ENCODE peak calls at places on chromosomes 3 and 15, in six cellular contexts. A is A673, M is lower lobe of right lung, L is GM23248, G is upper lobe of right lung, T is spleen. I is an unnamed sample.

GRCh38 chr3:61924991-61925390 is 363.6 kb downstream of the PTPRG start:
- DNase-seq in M (no peak), G (no peak), T (no peak), L (no peak), A (no peak), I (no peak)

GRCh38 chr3:102514241-102514640 is 79.4 kb downstream of the ZPLD1 start:
- DNase-seq in L (no peak), T (no peak), M (no peak), G (no peak), A (peak; percentile 96), I (no peak)

GRCh38 chr3:43870844-43871626 is 180.3 kb downstream of the ABHD5 start:
- DNase-seq in A (no peak), G (no peak), T (no peak), L (no peak), M (no peak), I (peak; percentile 46)

GRCh38 chr3:175193815-175194518 is 334.8 kb downstream of the NAALADL2 start:
- DNase-seq in T (no peak), L (peak; percentile 78), G (no peak), M (no peak), A (no peak), I (no peak)

GRCh38 chr15:99249270-99249817 is at the start of gene TTC23:
- DNase-seq in M (no peak), A (peak; percentile 95), G (no peak), L (peak; percentile 90), T (no peak), I (peak; percentile 28)

GRCh38 chr15:43749690-43750345 is 3.6 kb downstream of the PDIA3 start:
- DNase-seq in G (no peak), L (peak; percentile 42), A (no peak), M (peak; percentile 51), T (peak; percentile 82), I (peak; percentile 60)

GRCh38 chr15:31215490-31216209 is 111.0 kb upstream of the KLF13 start:
- DNase-seq in M (peak; percentile 93), A (peak; percentile 74), T (peak; percentile 99), G (peak; percentile 95), L (peak; percentile 77), I (peak; percentile 96)

GRCh38 chr15:51801391-51801835 is 28.0 kb upstream of the TMOD3 start:
- DNase-seq in M (no peak), T (no peak), A (peak; percentile 43), L (peak; percentile 49), G (no peak), I (peak; percentile 29)

GRCh38 chr15:87623832-87624231 is 632.7 kb downstream of the NTRK3 start:
- DNase-seq in M (no peak), L (peak; percentile 13), A (peak; percentile 18), T (no peak), G (no peak), I (no peak)

GRCh38 chr15:60869851-60870250 is 359.3 kb downstream of the RORA start:
- DNase-seq in T (no peak), L (no peak), M (no peak), G (no peak), A (no peak), I (no peak)

GRCh38 chr3:197364410-197365071 is 66.1 kb upstream of the DLG1 start:
- DNase-seq in A (no peak), L (peak; percentile 30), T (no peak), M (no peak), G (peak; percentile 7), I (peak; percentile 56)

GRCh38 chr15:100250166-100250800 is 91.5 kb downstream of the ADAMTS17 start:
- DNase-seq in M (no peak), L (no peak), T (no peak), G (no peak), A (no peak), I (no peak)

GRCh38 chr3:47022540-47023161 is 43.2 kb downstream of the NBEAL2 start:
- DNase-seq in M (no peak), G (no peak), A (no peak), T (no peak), L (peak; percentile 40), I (peak; percentile 79)
- H3K4me3 ChIP-seq in M (no peak overlapping the region), G (no peak overlapping the region), A (no peak overlapping the region), T (no peak overlapping the region), L (no peak overlapping the region), I (no peak overlapping the region)

GRCh38 chr3:51679318-51679717 is 8.3 kb downstream of the TEX264 start:
- DNase-seq in L (no peak), G (no peak), T (peak; percentile 59), M (peak; percentile 16), A (no peak), I (no peak)
- H3K4me1 ChIP-seq in L (peaks cover 27% of the 10 kb centered on the region), G (peaks cover 31% of the 10 kb centered on the region), T (peaks cover 92% of the 10 kb centered on the region), M (peaks cover 40% of the 10 kb centered on the region), A (peaks cover 3% of the 10 kb centered on the region), I (no peaks in the 10 kb centered on the region)

GRCh38 chr15:55744026-55744655 is 1.2 kb upstream of the PRTG start:
- DNase-seq in M (no peak), T (no peak), A (no peak), G (no peak), L (no peak), I (peak; percentile 8)
- H3K4me3 ChIP-seq in M (peak overlapping the region; percentile 88), T (no peak overlapping the region), A (no peak overlapping the region), G (peak overlapping the region; percentile 77), L (no peak overlapping the region), I (no peak overlapping the region)

DNA sequence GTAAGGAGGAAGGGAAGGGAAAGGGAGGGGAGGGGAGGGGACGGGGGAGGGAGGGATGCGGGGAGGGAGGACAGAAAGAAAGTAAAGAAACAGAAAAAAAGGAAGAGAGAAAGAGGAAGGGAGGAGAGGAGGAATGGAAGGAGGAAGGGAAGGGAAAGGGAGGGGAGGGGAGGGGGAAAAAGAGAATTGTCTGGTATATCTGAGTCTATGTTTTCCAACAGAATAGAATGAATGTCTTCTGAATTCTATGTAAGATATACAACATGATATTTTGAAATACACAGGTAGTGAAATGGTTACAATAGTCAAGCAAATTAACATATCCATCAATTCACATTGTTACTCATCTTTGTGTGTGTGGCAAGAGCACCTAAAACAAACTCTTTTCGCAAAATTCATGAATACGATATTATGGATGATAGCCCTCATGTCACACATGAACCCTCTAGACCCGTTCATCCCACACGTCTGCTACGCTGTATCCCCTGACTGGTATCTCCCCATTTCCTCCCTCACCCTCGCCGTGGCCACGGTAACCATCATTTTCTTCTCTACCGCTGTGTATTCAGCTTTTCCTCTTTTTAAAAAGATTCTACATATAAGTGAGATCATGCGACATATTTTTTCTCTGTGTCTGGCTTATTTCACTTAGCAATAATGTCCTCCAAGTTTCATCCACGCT is 168.9 kb downstream of the XXYLT1 start:
- DNase-seq in A (no peak), M (no peak), T (peak; percentile 50), L (no peak), G (peak; percentile 27), I (no peak)
- H3K4me1 ChIP-seq in A (peaks cover 76% of the 10 kb centered on the region), M (peaks cover 35% of the 10 kb centered on the region), T (peaks cover 73% of the 10 kb centered on the region), L (peaks cover 23% of the 10 kb centered on the region), G (peaks cover 13% of the 10 kb centered on the region), I (no peaks in the 10 kb centered on the region)

GRCh38 chr3:29335921-29336320 is 55.0 kb downstream of the RBMS3 start:
- DNase-seq in M (no peak), A (no peak), G (no peak), L (peak; percentile 55), T (no peak), I (no peak)
- H3K4me3 ChIP-seq in M (peak overlapping the region; percentile 30), A (peak overlapping the region; percentile 30), G (peak overlapping the region; percentile 28), L (peak overlapping the region; percentile 67), T (no peak overlapping the region), I (no peak overlapping the region)

DNA sequence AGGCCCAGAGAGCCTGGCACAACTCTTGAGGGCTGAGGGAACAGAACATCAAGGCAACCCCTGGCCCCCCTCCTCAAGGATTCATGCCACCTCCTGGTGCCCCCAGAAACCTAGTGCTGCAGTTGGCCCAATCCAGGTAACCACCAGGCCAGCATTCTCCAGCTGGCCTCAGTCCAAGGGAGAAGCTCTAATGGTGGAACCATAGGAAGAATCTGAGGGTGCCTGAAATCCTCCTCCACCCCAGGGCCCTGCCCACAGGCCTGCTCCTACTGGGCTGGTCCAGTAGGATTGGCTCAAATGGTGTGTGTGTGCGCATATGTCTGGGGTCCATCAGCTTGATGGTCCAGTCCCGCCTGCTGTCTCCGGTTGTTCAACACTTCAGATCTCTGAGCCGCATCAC is 7.7 kb downstream of the HYAL2 start:
- DNase-seq in M (no peak), G (no peak), T (no peak), L (no peak), A (no peak), I (no peak)
- H3K4me1 ChIP-seq in M (peaks cover 65% of the 10 kb centered on the region), G (peaks cover 41% of the 10 kb centered on the region), T (peaks cover 69% of the 10 kb centered on the region), L (no peaks in the 10 kb centered on the region), A (no peaks in the 10 kb centered on the region), I (peaks cover 27% of the 10 kb centered on the region)

I was measured in thyroid gland.